ENCODE peak calls at places on chromosomes 13 and 19, in five cellular contexts. B, R, Z, N and Q are unnamed samples. For H3K4me1, the result is how much of the 10 kb centered on the place peaks cover.

GRCh38 chr13:24107955-24108614 is 52.4 kb upstream of the SPATA13 start:
- DNase-seq in N (no peak), R (peak), B (no peak), Z (no peak), Q (peak)

GRCh38 chr13:23790591-23791170 is 98.5 kb downstream of the MIPEP start:
- DNase-seq in R (no peak), N (no peak), B (no peak), Z (no peak), Q (no peak)

GRCh38 chr13:44236370-44236769 is 137.3 kb upstream of the SERP2 start:
- DNase-seq in B (no peak), N (no peak), Z (no peak), R (no peak), Q (no peak)

GRCh38 chr13:71722206-71722605 is 144.8 kb downstream of the DACH1 start:
- DNase-seq in N (no peak), R (no peak), Z (no peak), B (no peak), Q (no peak)

GRCh38 chr19:4774136-4774535 is 17.4 kb upstream of the FEM1A start:
- DNase-seq in N (no peak), Z (no peak), R (no peak), B (no peak), Q (no peak)

GRCh38 chr13:114082849-114083645 is 49.4 kb downstream of the RASA3 start:
- DNase-seq in Z (no peak), R (peak), B (no peak), N (no peak), Q (peak)

GRCh38 chr13:104414771-104415170 is 1348.6 kb upstream of the SLC10A2 start:
- DNase-seq in B (no peak), N (no peak), R (no peak), Z (no peak), Q (no peak)

GRCh38 chr19:4352701-4353121 is 9.3 kb downstream of the MPND start:
- DNase-seq in B (no peak), N (peak), R (no peak), Z (peak), Q (peak)

DNA sequence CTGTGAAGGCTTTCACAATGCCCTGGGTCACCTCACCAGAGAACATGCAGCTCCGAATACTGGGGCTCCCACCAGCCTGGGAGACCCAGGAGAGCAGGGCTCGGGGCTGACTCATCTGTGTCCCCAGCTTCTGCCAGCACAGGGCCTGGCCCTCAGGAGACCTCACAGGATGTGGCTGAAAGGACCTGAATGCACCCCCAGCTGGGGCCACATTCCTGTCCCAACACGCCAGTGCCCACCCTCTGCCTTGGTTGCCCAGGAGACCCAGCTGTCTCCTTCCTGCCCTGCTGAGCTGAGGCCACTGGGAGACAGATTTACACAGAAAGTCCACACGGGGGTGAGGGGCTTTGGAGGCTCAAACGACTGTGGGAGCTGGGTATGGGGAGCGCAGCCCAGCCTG is 11.9 kb downstream of the BCAT2 start:
- DNase-seq in B (no peak), R (no peak), N (no peak), Z (no peak), Q (peak)
- H3K27ac ChIP-seq in B (no peak), R (no peak), N (no peak), Z (no peak), Q (peak)

GRCh38 chr13:21674271-21675009 is 3.6 kb downstream of the FGF9 start:
- DNase-seq in Z (peak), R (peak), N (no peak), B (peak), Q (peak)
- H3K4me3 ChIP-seq in Z (peak), R (peak), N (peak), B (peak), Q (peak)

DNA sequence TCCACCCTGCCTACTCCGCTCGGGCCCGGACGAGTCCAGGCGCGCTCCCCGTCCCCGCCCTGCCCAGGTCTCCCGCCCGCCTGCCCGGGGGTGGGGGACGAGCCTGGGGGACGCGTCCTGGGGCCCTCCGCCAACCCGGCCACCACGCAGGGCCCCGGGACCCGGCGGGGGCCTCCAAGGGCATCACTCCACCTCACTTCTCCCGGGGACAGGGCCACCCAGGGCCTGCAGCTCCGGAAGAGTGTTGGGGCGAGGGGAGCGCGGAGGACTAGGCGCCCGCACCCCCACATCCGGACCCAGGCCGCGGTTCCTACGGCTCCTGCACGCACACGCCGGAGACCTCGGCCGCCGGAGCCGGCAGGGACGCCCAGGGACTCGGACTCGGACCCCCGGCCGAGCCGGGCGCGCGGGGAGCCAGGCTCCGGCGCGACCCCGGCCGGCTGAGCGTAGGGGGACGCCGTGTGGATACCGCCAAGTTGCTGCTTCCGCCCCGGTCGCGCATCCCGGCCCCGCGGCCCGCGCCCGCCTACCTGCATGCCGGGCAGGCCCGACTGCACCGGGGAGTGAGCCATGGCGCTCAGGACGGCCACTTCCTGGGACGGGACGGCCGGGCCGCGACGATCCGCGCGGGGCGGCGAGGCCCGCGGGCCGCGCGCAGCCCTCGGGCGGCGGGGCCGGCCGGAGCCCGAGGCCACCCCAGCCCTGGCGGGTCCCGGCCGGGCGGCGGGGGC is 527 bp downstream of the STK24 start:
- DNase-seq in N (peak), B (peak), R (peak), Z (peak), Q (peak)
- H3K4me1 ChIP-seq in N (half or more), B (under half), R (under half), Z (under half), Q (under half)

GRCh38 chr19:35722897-35723296 is 5.1 kb downstream of the KMT2B start:
- DNase-seq in Z (peak), N (no peak), B (no peak), R (no peak), Q (no peak)
- H3K27ac ChIP-seq in Z (no peak), N (no peak), B (no peak), R (no peak), Q (no peak)

GRCh38 chr19:38004505-38005223 is 97.7 kb downstream of the SIPA1L3 start:
- DNase-seq in B (peak), N (peak), Z (peak), R (peak), Q (peak)

GRCh38 chr19:38004100-38004504 is 97.1 kb downstream of the SIPA1L3 start:
- DNase-seq in N (no peak), Z (no peak), R (no peak), B (no peak), Q (no peak)

GRCh38 chr19:38001158-38001781 is 94.3 kb downstream of the SIPA1L3 start:
- DNase-seq in B (no peak), Z (no peak), N (no peak), R (no peak), Q (no peak)

GRCh38 chr19:38005224-38005614 is 98.2 kb downstream of the SIPA1L3 start:
- DNase-seq in B (no peak), Z (peak), N (no peak), R (no peak), Q (no peak)

GRCh38 chr19:38003427-38004099 is 96.6 kb downstream of the SIPA1L3 start:
- DNase-seq in B (peak), Z (peak), N (peak), R (peak), Q (peak)
- H3K4me3 ChIP-seq in B (peak), Z (peak), N (peak), R (peak), Q (peak)

GRCh38 chr19:40803170-40803856 is 4.3 kb downstream of the EGLN2 start:
- DNase-seq in B (no peak), R (no peak), N (no peak), Z (no peak), Q (no peak)

GRCh38 chr19:40806385-40807146 is 7.6 kb downstream of the EGLN2 start:
- DNase-seq in R (peak), N (peak), Z (peak), B (peak), Q (peak)

GRCh38 chr19:40803857-40804782 is 5.1 kb downstream of the EGLN2 start:
- DNase-seq in B (peak), N (peak), R (peak), Z (no peak), Q (peak)

GRCh38 chr19:40805258-40805868 is 6.4 kb downstream of the EGLN2 start:
- DNase-seq in Z (no peak), N (no peak), B (peak), R (no peak), Q (no peak)

GRCh38 chr19:40804783-40805242 is 5.8 kb downstream of the EGLN2 start:
- DNase-seq in Z (no peak), B (peak), R (peak), N (no peak), Q (no peak)
- H3K4me1 ChIP-seq in Z (half or more), B (half or more), R (half or more), N (half or more), Q (under half)

DNA sequence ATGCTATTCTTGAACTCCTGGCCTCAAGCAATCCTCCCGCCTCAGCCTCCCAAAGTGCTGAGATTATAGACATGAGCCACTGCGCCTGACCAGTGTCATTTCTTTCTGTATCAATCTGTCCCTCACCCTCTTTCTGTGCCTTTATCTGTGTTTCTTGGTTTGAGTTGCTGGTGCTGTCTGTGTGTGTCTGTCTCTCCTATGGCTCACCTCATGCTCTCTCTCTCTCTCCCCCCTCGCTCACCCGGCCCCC is 9.9 kb downstream of the IRF2BP1 start:
- DNase-seq in Z (no peak), R (no peak), B (no peak), N (no peak), Q (no peak)
- H3K27ac ChIP-seq in Z (no peak), R (peak), B (peak), N (no peak), Q (no peak)

GRCh38 chr19:44163789-44164188 is 1.1 kb upstream of the ZNF226 start:
- DNase-seq in R (no peak), B (no peak), N (no peak), Z (no peak), Q (no peak)
- H3K4me3 ChIP-seq in R (no peak), B (no peak), N (no peak), Z (no peak), Q (peak)

GRCh38 chr13:40974460-40975407 is 44.4 kb downstream of the ELF1 start:
- DNase-seq in B (peak), Z (no peak), N (no peak), R (no peak), Q (peak)

GRCh38 chr13:40971321-40971720 is 47.8 kb downstream of the ELF1 start:
- DNase-seq in R (no peak), N (no peak), Z (no peak), B (no peak), Q (no peak)

GRCh38 chr13:40970803-40971202 is 48.3 kb downstream of the ELF1 start:
- DNase-seq in N (no peak), Z (no peak), B (no peak), R (no peak), Q (no peak)

GRCh38 chr13:40975441-40975840 is 43.7 kb downstream of the ELF1 start:
- DNase-seq in Z (no peak), N (no peak), R (no peak), B (no peak), Q (no peak)

DNA sequence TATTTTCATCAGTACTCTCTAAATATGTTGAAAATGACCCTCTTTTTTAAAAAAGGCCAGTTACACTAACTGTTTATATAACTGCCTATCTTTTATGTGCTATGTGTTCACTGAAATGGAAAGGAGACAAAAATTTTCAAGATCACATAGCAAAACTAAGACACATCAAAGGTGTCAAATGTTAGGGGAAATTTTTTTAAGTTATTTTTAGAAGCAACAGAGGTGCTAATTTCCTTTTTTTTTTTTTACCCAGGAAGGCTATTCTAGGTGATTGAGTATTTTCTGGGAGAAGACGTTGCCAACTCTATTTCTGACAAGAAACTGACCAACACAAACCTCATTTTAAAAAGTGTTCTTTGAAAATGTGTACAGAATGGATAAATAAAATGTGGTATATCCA is 45.7 kb downstream of the ELF1 start:
- DNase-seq in B (no peak), Z (no peak), N (no peak), R (no peak), Q (no peak)
- H3K4me1 ChIP-seq in B (under half), Z (under half), N (half or more), R (half or more), Q (under half)

DNA sequence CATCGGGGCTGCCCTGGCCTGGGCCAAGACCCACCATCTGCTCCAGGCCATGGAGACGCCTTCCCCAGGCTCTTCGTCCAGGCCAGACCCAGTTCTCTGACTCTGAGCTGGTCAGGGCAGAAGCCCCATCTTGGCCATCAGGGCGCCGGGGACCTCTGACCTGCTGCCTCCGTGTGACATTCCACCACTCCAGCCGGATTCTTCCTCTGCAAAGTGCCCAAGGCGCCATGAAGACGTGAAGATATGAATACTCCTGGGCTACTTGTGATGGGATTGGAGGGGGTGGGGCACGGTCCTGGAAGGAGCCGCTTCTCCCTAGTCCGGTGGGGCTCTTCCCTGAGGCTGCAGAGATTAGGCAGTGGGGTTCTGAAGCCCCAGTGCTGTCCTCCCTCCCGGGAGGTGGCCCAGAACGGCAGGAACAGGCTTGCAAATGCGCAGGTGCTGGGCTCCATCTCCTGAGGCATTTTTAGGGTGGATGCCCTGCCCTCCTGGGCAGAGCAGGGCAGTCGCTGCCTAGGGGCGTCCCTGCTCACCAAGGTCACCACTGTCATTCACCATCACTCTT is 26.0 kb upstream of the SLC7A10 start:
- DNase-seq in Z (no peak), B (no peak), R (no peak), N (peak), Q (no peak)
- H3K27ac ChIP-seq in Z (no peak), B (no peak), R (no peak), N (no peak), Q (no peak)